ENCODE peak calls at places on chromosome 11, in eight cellular contexts. One of them, this sample, is unnamed.

GRCh38 chr11:71580057-71581003 is 2.3 kb downstream of the KRTAP5-11 start:
- DNase-seq in KG1: no peak
- DNase-seq in psoas muscle: no peak
- DNase-seq in activated CD4-positive, alpha-beta T cell treated with anti-CD3 and anti-CD28 coated beads, Interleukin-2, amount 50 U/mL, for 4 hours: peak; percentile 10
- DNase-seq in iris pigment epithelial cell: peak; percentile 73
- DNase-seq in sciatic nerve: no peak
- DNase-seq in activated CD8-positive, alpha-beta memory T cell treated with anti-CD3 and anti-CD28 coated beads, Interleukin-2, amount 50 U/mL, for 48 hours: no peak
- DNase-seq in T-cell: no peak
- DNase-seq in this sample: peak; percentile 38

GRCh38 chr11:70067036-70067435 is 11.1 kb upstream of the ANO1 start:
- DNase-seq in KG1: no peak
- DNase-seq in psoas muscle: no peak
- DNase-seq in activated CD4-positive, alpha-beta T cell treated with anti-CD3 and anti-CD28 coated beads, Interleukin-2, amount 50 U/mL, for 4 hours: no peak
- DNase-seq in iris pigment epithelial cell: no peak
- DNase-seq in sciatic nerve: no peak
- DNase-seq in activated CD8-positive, alpha-beta memory T cell treated with anti-CD3 and anti-CD28 coated beads, Interleukin-2, amount 50 U/mL, for 48 hours: no peak
- DNase-seq in T-cell: no peak
- DNase-seq in this sample: no peak

GRCh38 chr11:19742595-19743292 is 30.1 kb downstream of the NAV2 start:
- DNase-seq in KG1: no peak
- DNase-seq in psoas muscle: peak; percentile 87
- DNase-seq in activated CD4-positive, alpha-beta T cell treated with anti-CD3 and anti-CD28 coated beads, Interleukin-2, amount 50 U/mL, for 4 hours: peak; percentile 59
- DNase-seq in iris pigment epithelial cell: peak; percentile 72
- DNase-seq in sciatic nerve: peak; percentile 88
- DNase-seq in activated CD8-positive, alpha-beta memory T cell treated with anti-CD3 and anti-CD28 coated beads, Interleukin-2, amount 50 U/mL, for 48 hours: peak; percentile 75
- DNase-seq in T-cell: peak; percentile 56
- DNase-seq in this sample: peak; percentile 54

GRCh38 chr11:117169726-117170125 is 8.8 kb upstream of the SIDT2 start:
- DNase-seq in KG1: no peak
- DNase-seq in psoas muscle: no peak
- DNase-seq in activated CD4-positive, alpha-beta T cell treated with anti-CD3 and anti-CD28 coated beads, Interleukin-2, amount 50 U/mL, for 4 hours: no peak
- DNase-seq in iris pigment epithelial cell: no peak
- DNase-seq in sciatic nerve: no peak
- DNase-seq in activated CD8-positive, alpha-beta memory T cell treated with anti-CD3 and anti-CD28 coated beads, Interleukin-2, amount 50 U/mL, for 48 hours: no peak
- DNase-seq in T-cell: no peak
- DNase-seq in this sample: no peak

GRCh38 chr11:86787651-86788050 is 12.7 kb upstream of the PRSS23 start:
- DNase-seq in KG1: no peak
- DNase-seq in psoas muscle: no peak
- DNase-seq in activated CD4-positive, alpha-beta T cell treated with anti-CD3 and anti-CD28 coated beads, Interleukin-2, amount 50 U/mL, for 4 hours: no peak
- DNase-seq in iris pigment epithelial cell: peak; percentile 22
- DNase-seq in sciatic nerve: no peak
- DNase-seq in activated CD8-positive, alpha-beta memory T cell treated with anti-CD3 and anti-CD28 coated beads, Interleukin-2, amount 50 U/mL, for 48 hours: no peak
- DNase-seq in T-cell: no peak
- DNase-seq in this sample: no peak

GRCh38 chr11:19728436-19728835 is 15.8 kb downstream of the NAV2 start:
- DNase-seq in KG1: no peak
- DNase-seq in psoas muscle: no peak
- DNase-seq in activated CD4-positive, alpha-beta T cell treated with anti-CD3 and anti-CD28 coated beads, Interleukin-2, amount 50 U/mL, for 4 hours: no peak
- DNase-seq in iris pigment epithelial cell: peak; percentile 77
- DNase-seq in sciatic nerve: no peak
- DNase-seq in activated CD8-positive, alpha-beta memory T cell treated with anti-CD3 and anti-CD28 coated beads, Interleukin-2, amount 50 U/mL, for 48 hours: no peak
- DNase-seq in T-cell: no peak
- DNase-seq in this sample: no peak

GRCh38 chr11:56271092-56271491 is 2.9 kb upstream of the OR5T1 start:
- DNase-seq in KG1: no peak
- DNase-seq in psoas muscle: no peak
- DNase-seq in activated CD4-positive, alpha-beta T cell treated with anti-CD3 and anti-CD28 coated beads, Interleukin-2, amount 50 U/mL, for 4 hours: no peak
- DNase-seq in iris pigment epithelial cell: no peak
- DNase-seq in sciatic nerve: no peak
- DNase-seq in activated CD8-positive, alpha-beta memory T cell treated with anti-CD3 and anti-CD28 coated beads, Interleukin-2, amount 50 U/mL, for 48 hours: no peak
- DNase-seq in T-cell: no peak
- DNase-seq in this sample: no peak

GRCh38 chr11:131572423-131572822 is 202.0 kb downstream of the NTM start:
- DNase-seq in KG1: no peak
- DNase-seq in psoas muscle: no peak
- DNase-seq in activated CD4-positive, alpha-beta T cell treated with anti-CD3 and anti-CD28 coated beads, Interleukin-2, amount 50 U/mL, for 4 hours: no peak
- DNase-seq in iris pigment epithelial cell: no peak
- DNase-seq in sciatic nerve: no peak
- DNase-seq in activated CD8-positive, alpha-beta memory T cell treated with anti-CD3 and anti-CD28 coated beads, Interleukin-2, amount 50 U/mL, for 48 hours: no peak
- DNase-seq in T-cell: no peak
- DNase-seq in this sample: no peak

GRCh38 chr11:42840856-42841255 is 470.9 kb upstream of the API5 start:
- DNase-seq in KG1: no peak
- DNase-seq in psoas muscle: no peak
- DNase-seq in activated CD4-positive, alpha-beta T cell treated with anti-CD3 and anti-CD28 coated beads, Interleukin-2, amount 50 U/mL, for 4 hours: no peak
- DNase-seq in iris pigment epithelial cell: no peak
- DNase-seq in sciatic nerve: no peak
- DNase-seq in activated CD8-positive, alpha-beta memory T cell treated with anti-CD3 and anti-CD28 coated beads, Interleukin-2, amount 50 U/mL, for 48 hours: no peak
- DNase-seq in T-cell: no peak
- DNase-seq in this sample: no peak